ENCODE peak calls at places on chromosome 16, in five cellular contexts. P is ELR; U is T-helper 2 cell; F is Right ventricle myocardium superior; C is activated CD8-positive, alpha-beta memory T cell treated with anti-CD3 and anti-CD28 coated beads, Interleukin-2, amount 10 ng/mL, durations not matched to agents 7 days and 5 days. O is an unnamed sample.

GRCh38 chr16:86986809-86987487 is 330.2 kb downstream of the C16orf95 start:
- DNase-seq in P (peak), U (no peak), F (no peak), C (no peak), O (no peak)

GRCh38 chr16:3088450-3088849 is 10.6 kb downstream of the ZSCAN10 start:
- DNase-seq in P (no peak), U (no peak), F (no peak), C (no peak), O (no peak)

GRCh38 chr16:2482181-2483107 is 7.5 kb downstream of the TBC1D24 start:
- DNase-seq in P (peak), U (no peak), F (peak), C (no peak), O (no peak)

GRCh38 chr16:10107081-10107480 is 75.1 kb downstream of the GRIN2A start:
- DNase-seq in P (no peak), U (no peak), F (no peak), C (no peak), O (no peak)

GRCh38 chr16:20610192-20610891 is 34.2 kb upstream of the ACSM2B start:
- DNase-seq in P (no peak), U (no peak), F (peak), C (no peak), O (no peak)

GRCh38 chr16:88932929-88933328 is 44.1 kb downstream of the CBFA2T3 start:
- DNase-seq in P (no peak), U (no peak), F (peak), C (no peak), O (no peak)

GRCh38 chr16:1052791-1053521 is 19.6 kb upstream of the SSTR5 start:
- DNase-seq in P (no peak), U (no peak), F (no peak), C (no peak), O (no peak)

GRCh38 chr16:4678596-4678995 is 14.8 kb upstream of the NUDT16L1 start:
- DNase-seq in P (no peak), U (no peak), F (no peak), C (no peak), O (no peak)

GRCh38 chr16:14249291-14250032 is 178.3 kb downstream of the MRTFB start:
- DNase-seq in P (peak), U (peak), F (no peak), C (peak), O (peak)

GRCh38 chr16:16083421-16084156 is 134.2 kb downstream of the ABCC1 start:
- DNase-seq in P (peak), U (peak), F (no peak), C (no peak), O (no peak)

GRCh38 chr16:5509794-5510193 is 412.2 kb upstream of the EEF2KMT start:
- DNase-seq in P (no peak), U (no peak), F (no peak), C (no peak), O (no peak)

GRCh38 chr16:80743772-80744171 is 60.6 kb downstream of the CDYL2 start:
- DNase-seq in P (no peak), U (peak), F (no peak), C (peak), O (no peak)

GRCh38 chr16:1746693-1747195 is 24.6 kb downstream of the NME3 start:
- DNase-seq in P (peak), U (no peak), F (no peak), C (no peak), O (no peak)

GRCh38 chr16:61148930-61149329 is 887.3 kb downstream of the CDH8 start:
- DNase-seq in P (no peak), U (no peak), F (peak), C (no peak), O (no peak)

GRCh38 chr16:67666032-67666537 is 465 bp downstream of the ENKD1 start:
- DNase-seq in P (peak), U (no peak), F (peak), C (peak), O (no peak)

GRCh38 chr16:31253642-31254045 is 6.1 kb upstream of the ITGAM start:
- DNase-seq in P (peak), U (peak), F (peak), C (peak), O (no peak)

GRCh38 chr16:49377196-49377755 is 3.7 kb downstream of the C16orf78 start:
- DNase-seq in P (no peak), U (no peak), F (no peak), C (no peak), O (no peak)